ENCODE peak calls at places on chromosome 1, in five cellular contexts. S is NCI-H748 treated with DMSO at 0.1 percent for 48 hours, B is NCI-H774, L is GOT3, W is cardiac muscle cell. X is an unnamed sample.

GRCh38 chr1:176954242-176954641 is 210.3 kb downstream of the ASTN1 start:
- DNase-seq in S (no peak), B (no peak), L (no peak), W (no peak), X (no peak)

GRCh38 chr1:1256956-1257871 is 10.7 kb upstream of the C1QTNF12 start:
- DNase-seq in S (no peak), B (no peak), L (no peak), W (no peak), X (no peak)

GRCh38 chr1:174682419-174683008 is 234.8 kb downstream of the GPR52 start:
- DNase-seq in S (no peak), B (no peak), L (no peak), W (no peak), X (no peak)

GRCh38 chr1:9766759-9767442 is 56.9 kb downstream of the CLSTN1 start:
- DNase-seq in S (no peak), B (no peak), L (no peak), W (no peak), X (peak; percentile 80)

GRCh38 chr1:49435291-49435690 is 588.5 kb downstream of the AGBL4 start:
- DNase-seq in S (peak; percentile 63), B (peak; percentile 64), L (no peak), W (no peak), X (no peak)

GRCh38 chr1:65147424-65148177 is 402 bp upstream of the AK4 start:
- DNase-seq in S (peak; percentile 24), B (peak; percentile 31), L (peak; percentile 27), W (peak; percentile 63), X (no peak)

GRCh38 chr1:219124163-219124562 is 49.5 kb upstream of the LYPLAL1 start:
- DNase-seq in S (no peak), B (no peak), L (no peak), W (no peak), X (no peak)

GRCh38 chr1:34419662-34420061 is 243.0 kb downstream of the C1orf94 start:
- DNase-seq in S (no peak), B (no peak), L (no peak), W (peak; percentile 11), X (no peak)

GRCh38 chr1:203536981-203537455 is 43.1 kb downstream of the OPTC start:
- DNase-seq in S (no peak), B (no peak), L (no peak), W (no peak), X (peak; percentile 30)

GRCh38 chr1:185632659-185633428 is 101.3 kb upstream of the HMCN1 start:
- DNase-seq in S (no peak), B (no peak), L (no peak), W (no peak), X (peak; percentile 48)

GRCh38 chr1:33346921-33347649 is 26.2 kb upstream of the A3GALT2 start:
- DNase-seq in S (no peak), B (no peak), L (no peak), W (no peak), X (peak; percentile 95)

GRCh38 chr1:231139125-231139649 is 22.7 kb upstream of the TRIM67 start:
- DNase-seq in S (no peak), B (no peak), L (no peak), W (no peak), X (peak; percentile 54)

GRCh38 chr1:226625832-226626576 is 77.4 kb downstream of the STUM start:
- DNase-seq in S (no peak), B (no peak), L (no peak), W (no peak), X (no peak)

GRCh38 chr1:10508511-10508951 is 33.8 kb downstream of the PEX14 start:
- DNase-seq in S (no peak), B (no peak), L (no peak), W (no peak), X (peak; percentile 51)

GRCh38 chr1:28508435-28508754 is 2.6 kb downstream of the RCC1 start:
- DNase-seq in S (no peak), B (no peak), L (no peak), W (peak; percentile 30), X (no peak)

GRCh38 chr1:48329905-48330304 is 107.4 kb downstream of the SLC5A9 start:
- DNase-seq in S (no peak), B (no peak), L (no peak), W (no peak), X (no peak)

GRCh38 chr1:228793032-228793431 is 57.8 kb downstream of the RHOU start:
- DNase-seq in S (no peak), B (no peak), L (no peak), W (no peak), X (no peak)

GRCh38 chr1:26003756-26004155 is 5.9 kb upstream of the PAFAH2 start:
- DNase-seq in S (no peak), B (no peak), L (no peak), W (no peak), X (no peak)

GRCh38 chr1:32332290-32333079 is 3.5 kb downstream of the MARCKSL1 start:
- DNase-seq in S (no peak), B (no peak), L (no peak), W (peak; percentile 13), X (no peak)

GRCh38 chr1:23019851-23020625 is 770 bp downstream of the KDM1A start:
- DNase-seq in S (no peak), B (no peak), L (no peak), W (peak; percentile 68), X (peak; percentile 22)

GRCh38 chr1:26351591-26352337 is 2.2 kb downstream of the CRYBG2 start:
- DNase-seq in S (no peak), B (no peak), L (no peak), W (no peak), X (no peak)

GRCh38 chr1:203682401-203683383 is 56.1 kb downstream of the ATP2B4 start:
- DNase-seq in S (no peak), B (no peak), L (no peak), W (peak; percentile 26), X (no peak)

GRCh38 chr1:170273556-170274501 is 128.1 kb downstream of the NTMT2 start:
- DNase-seq in S (no peak), B (no peak), L (no peak), W (no peak), X (no peak)

GRCh38 chr1:155909894-155910293 is 1.3 kb downstream of the RIT1 start:
- DNase-seq in S (no peak), B (no peak), L (no peak), W (no peak), X (no peak)

GRCh38 chr1:8109226-8109625 is 83.1 kb upstream of the ERRFI1 start:
- DNase-seq in S (no peak), B (no peak), L (no peak), W (no peak), X (no peak)

GRCh38 chr1:12644237-12644636 is 352 bp downstream of the AADACL4 start:
- DNase-seq in S (no peak), B (no peak), L (no peak), W (no peak), X (no peak)

X was measured in H4.